ENCODE peak calls at places on chromosomes 16 and 17, in five cellular contexts. One of them, this sample, is unnamed.
A peak's percentile ranks its signal among the peaks of the same experiment; 100 is the strongest.

GRCh38 chr16:53588081-53588648 is 85.2 kb upstream of the AKTIP start:
- DNase-seq in esophagus squamous epithelium: no peak
- DNase-seq in naive thymus-derived CD4-positive, alpha-beta T cell: no peak
- DNase-seq in mammary epithelial cell: no peak
- DNase-seq in cardiac muscle cell: no peak
- DNase-seq in this sample: no peak

GRCh38 chr17:16036261-16036660 is 36.6 kb downstream of the TTC19 start:
- DNase-seq in esophagus squamous epithelium: no peak
- DNase-seq in naive thymus-derived CD4-positive, alpha-beta T cell: no peak
- DNase-seq in mammary epithelial cell: no peak
- DNase-seq in cardiac muscle cell: no peak
- DNase-seq in this sample: no peak

GRCh38 chr16:74793571-74793970 is 19.0 kb upstream of the FA2H start:
- DNase-seq in esophagus squamous epithelium: no peak
- DNase-seq in naive thymus-derived CD4-positive, alpha-beta T cell: no peak
- DNase-seq in mammary epithelial cell: peak; percentile 17
- DNase-seq in cardiac muscle cell: no peak
- DNase-seq in this sample: no peak

GRCh38 chr17:77436481-77436880 is 295.7 kb downstream of the SEC14L1 start:
- DNase-seq in esophagus squamous epithelium: no peak
- DNase-seq in naive thymus-derived CD4-positive, alpha-beta T cell: no peak
- DNase-seq in mammary epithelial cell: no peak
- DNase-seq in cardiac muscle cell: no peak
- DNase-seq in this sample: no peak

GRCh38 chr16:48081656-48082055 is 74.1 kb downstream of the ABCC12 start:
- DNase-seq in esophagus squamous epithelium: no peak
- DNase-seq in naive thymus-derived CD4-positive, alpha-beta T cell: no peak
- DNase-seq in mammary epithelial cell: peak; percentile 90
- DNase-seq in cardiac muscle cell: no peak
- DNase-seq in this sample: no peak

GRCh38 chr16:84278968-84279367 is 15.7 kb upstream of the WFDC1 start:
- DNase-seq in esophagus squamous epithelium: no peak
- DNase-seq in naive thymus-derived CD4-positive, alpha-beta T cell: no peak
- DNase-seq in mammary epithelial cell: no peak
- DNase-seq in cardiac muscle cell: peak; percentile 62
- DNase-seq in this sample: peak; percentile 46

GRCh38 chr17:37791434-37791833 is 46.6 kb upstream of the HNF1B start:
- DNase-seq in esophagus squamous epithelium: no peak
- DNase-seq in naive thymus-derived CD4-positive, alpha-beta T cell: no peak
- DNase-seq in mammary epithelial cell: peak; percentile 4
- DNase-seq in cardiac muscle cell: no peak
- DNase-seq in this sample: no peak

GRCh38 chr17:68296217-68297140 is 5.2 kb downstream of the ARSG start:
- DNase-seq in esophagus squamous epithelium: no peak
- DNase-seq in naive thymus-derived CD4-positive, alpha-beta T cell: peak; percentile 79
- DNase-seq in mammary epithelial cell: no peak
- DNase-seq in cardiac muscle cell: no peak
- DNase-seq in this sample: no peak

GRCh38 chr17:54544239-54544638 is 356.4 kb upstream of the TOM1L1 start:
- DNase-seq in esophagus squamous epithelium: no peak
- DNase-seq in naive thymus-derived CD4-positive, alpha-beta T cell: no peak
- DNase-seq in mammary epithelial cell: no peak
- DNase-seq in cardiac muscle cell: peak; percentile 30
- DNase-seq in this sample: no peak

GRCh38 chr17:4728124-4728523 is 3.1 kb upstream of the MED11 start:
- DNase-seq in esophagus squamous epithelium: no peak
- DNase-seq in naive thymus-derived CD4-positive, alpha-beta T cell: no peak
- DNase-seq in mammary epithelial cell: peak; percentile 31
- DNase-seq in cardiac muscle cell: no peak
- DNase-seq in this sample: no peak

GRCh38 chr17:79201536-79202227 is 127.1 kb downstream of the ENGASE start:
- DNase-seq in esophagus squamous epithelium: no peak
- DNase-seq in naive thymus-derived CD4-positive, alpha-beta T cell: no peak
- DNase-seq in mammary epithelial cell: peak; percentile 23
- DNase-seq in cardiac muscle cell: no peak
- DNase-seq in this sample: no peak

GRCh38 chr16:67150058-67150832 is 553 bp downstream of the B3GNT9 start:
- DNase-seq in esophagus squamous epithelium: no peak
- DNase-seq in naive thymus-derived CD4-positive, alpha-beta T cell: no peak
- DNase-seq in mammary epithelial cell: no peak
- DNase-seq in cardiac muscle cell: peak; percentile 66
- DNase-seq in this sample: no peak

GRCh38 chr16:9151074-9151473 is 59.6 kb downstream of the HAPSTR1 start:
- DNase-seq in esophagus squamous epithelium: no peak
- DNase-seq in naive thymus-derived CD4-positive, alpha-beta T cell: no peak
- DNase-seq in mammary epithelial cell: no peak
- DNase-seq in cardiac muscle cell: no peak
- DNase-seq in this sample: no peak

GRCh38 chr16:80931985-80932720 is 74.5 kb downstream of the CMC2 start:
- DNase-seq in esophagus squamous epithelium: no peak
- DNase-seq in naive thymus-derived CD4-positive, alpha-beta T cell: no peak
- DNase-seq in mammary epithelial cell: peak; percentile 12
- DNase-seq in cardiac muscle cell: peak; percentile 62
- DNase-seq in this sample: peak; percentile 35

GRCh38 chr17:61399131-61400057 is at the start of gene TBX2:
- DNase-seq in esophagus squamous epithelium: no peak
- DNase-seq in naive thymus-derived CD4-positive, alpha-beta T cell: no peak
- DNase-seq in mammary epithelial cell: peak; percentile 63
- DNase-seq in cardiac muscle cell: peak; percentile 94
- DNase-seq in this sample: no peak

GRCh38 chr17:17765921-17766320 is 70.9 kb downstream of the SREBF1 start:
- DNase-seq in esophagus squamous epithelium: no peak
- DNase-seq in naive thymus-derived CD4-positive, alpha-beta T cell: no peak
- DNase-seq in mammary epithelial cell: no peak
- DNase-seq in cardiac muscle cell: no peak
- DNase-seq in this sample: no peak

GRCh38 chr17:17763136-17763535 is 73.7 kb downstream of the SREBF1 start:
- DNase-seq in esophagus squamous epithelium: no peak
- DNase-seq in naive thymus-derived CD4-positive, alpha-beta T cell: no peak
- DNase-seq in mammary epithelial cell: no peak
- DNase-seq in cardiac muscle cell: no peak
- DNase-seq in this sample: no peak

GRCh38 chr17:17761894-17762781 is 74.6 kb downstream of the SREBF1 start:
- DNase-seq in esophagus squamous epithelium: no peak
- DNase-seq in naive thymus-derived CD4-positive, alpha-beta T cell: no peak
- DNase-seq in mammary epithelial cell: no peak
- DNase-seq in cardiac muscle cell: no peak
- DNase-seq in this sample: no peak

GRCh38 chr17:17765359-17765758 is 71.4 kb downstream of the SREBF1 start:
- DNase-seq in esophagus squamous epithelium: no peak
- DNase-seq in naive thymus-derived CD4-positive, alpha-beta T cell: no peak
- DNase-seq in mammary epithelial cell: peak; percentile 31
- DNase-seq in cardiac muscle cell: no peak
- DNase-seq in this sample: no peak

GRCh38 chr17:17763734-17764133 is 73.1 kb downstream of the SREBF1 start:
- DNase-seq in esophagus squamous epithelium: no peak
- DNase-seq in naive thymus-derived CD4-positive, alpha-beta T cell: no peak
- DNase-seq in mammary epithelial cell: no peak
- DNase-seq in cardiac muscle cell: no peak
- DNase-seq in this sample: no peak
- H3K4me1 ChIP-seq in esophagus squamous epithelium: peaks cover 18% of the 10 kb centered on the region
- H3K4me1 ChIP-seq in naive thymus-derived CD4-positive, alpha-beta T cell: no peaks in the 10 kb centered on the region
- H3K4me1 ChIP-seq in mammary epithelial cell: peaks cover 12% of the 10 kb centered on the region
- H3K4me1 ChIP-seq in cardiac muscle cell: peaks cover 37% of the 10 kb centered on the region
- H3K4me1 ChIP-seq in this sample: peaks cover 32% of the 10 kb centered on the region

GRCh38 chr17:19769946-19770652 is 22.0 kb upstream of the ALDH3A1 start:
- DNase-seq in esophagus squamous epithelium: no peak
- DNase-seq in naive thymus-derived CD4-positive, alpha-beta T cell: no peak
- DNase-seq in mammary epithelial cell: no peak
- DNase-seq in cardiac muscle cell: no peak
- DNase-seq in this sample: no peak
- H3K27ac ChIP-seq in esophagus squamous epithelium: no peak overlapping the region
- H3K27ac ChIP-seq in naive thymus-derived CD4-positive, alpha-beta T cell: peak overlapping the region; percentile 70
- H3K27ac ChIP-seq in mammary epithelial cell: no peak overlapping the region
- H3K27ac ChIP-seq in cardiac muscle cell: no peak overlapping the region
- H3K27ac ChIP-seq in this sample: no peak overlapping the region

GRCh38 chr17:50207792-50208567 is 6.5 kb upstream of the COL1A1 start:
- DNase-seq in esophagus squamous epithelium: no peak
- DNase-seq in naive thymus-derived CD4-positive, alpha-beta T cell: no peak
- DNase-seq in mammary epithelial cell: no peak
- DNase-seq in cardiac muscle cell: no peak
- DNase-seq in this sample: no peak

GRCh38 chr17:50209472-50210248 is 8.2 kb upstream of the COL1A1 start:
- DNase-seq in esophagus squamous epithelium: no peak
- DNase-seq in naive thymus-derived CD4-positive, alpha-beta T cell: no peak
- DNase-seq in mammary epithelial cell: no peak
- DNase-seq in cardiac muscle cell: peak; percentile 84
- DNase-seq in this sample: no peak

GRCh38 chr17:50207318-50207717 is 5.9 kb upstream of the COL1A1 start:
- DNase-seq in esophagus squamous epithelium: no peak
- DNase-seq in naive thymus-derived CD4-positive, alpha-beta T cell: no peak
- DNase-seq in mammary epithelial cell: no peak
- DNase-seq in cardiac muscle cell: no peak
- DNase-seq in this sample: no peak

GRCh38 chr17:50209133-50209471 is 7.7 kb upstream of the COL1A1 start:
- DNase-seq in esophagus squamous epithelium: no peak
- DNase-seq in naive thymus-derived CD4-positive, alpha-beta T cell: no peak
- DNase-seq in mammary epithelial cell: no peak
- DNase-seq in cardiac muscle cell: no peak
- DNase-seq in this sample: no peak

GRCh38 chr17:50208611-50209061 is 7.2 kb upstream of the COL1A1 start:
- DNase-seq in esophagus squamous epithelium: no peak
- DNase-seq in naive thymus-derived CD4-positive, alpha-beta T cell: no peak
- DNase-seq in mammary epithelial cell: no peak
- DNase-seq in cardiac muscle cell: no peak
- DNase-seq in this sample: no peak
- H3K4me1 ChIP-seq in esophagus squamous epithelium: peaks cover 15% of the 10 kb centered on the region
- H3K4me1 ChIP-seq in naive thymus-derived CD4-positive, alpha-beta T cell: peaks cover 4% of the 10 kb centered on the region
- H3K4me1 ChIP-seq in mammary epithelial cell: peaks cover 18% of the 10 kb centered on the region
- H3K4me1 ChIP-seq in cardiac muscle cell: peaks cover 50% of the 10 kb centered on the region
- H3K4me1 ChIP-seq in this sample: peaks cover 33% of the 10 kb centered on the region

GRCh38 chr17:41491476-41491875 is 1.8 kb upstream of the KRT36 start:
- DNase-seq in esophagus squamous epithelium: no peak
- DNase-seq in naive thymus-derived CD4-positive, alpha-beta T cell: no peak
- DNase-seq in mammary epithelial cell: no peak
- DNase-seq in cardiac muscle cell: no peak
- DNase-seq in this sample: no peak
- H3K27ac ChIP-seq in esophagus squamous epithelium: no peak overlapping the region
- H3K27ac ChIP-seq in naive thymus-derived CD4-positive, alpha-beta T cell: no peak overlapping the region
- H3K27ac ChIP-seq in mammary epithelial cell: no peak overlapping the region
- H3K27ac ChIP-seq in cardiac muscle cell: no peak overlapping the region
- H3K27ac ChIP-seq in this sample: no peak overlapping the region

DNA sequence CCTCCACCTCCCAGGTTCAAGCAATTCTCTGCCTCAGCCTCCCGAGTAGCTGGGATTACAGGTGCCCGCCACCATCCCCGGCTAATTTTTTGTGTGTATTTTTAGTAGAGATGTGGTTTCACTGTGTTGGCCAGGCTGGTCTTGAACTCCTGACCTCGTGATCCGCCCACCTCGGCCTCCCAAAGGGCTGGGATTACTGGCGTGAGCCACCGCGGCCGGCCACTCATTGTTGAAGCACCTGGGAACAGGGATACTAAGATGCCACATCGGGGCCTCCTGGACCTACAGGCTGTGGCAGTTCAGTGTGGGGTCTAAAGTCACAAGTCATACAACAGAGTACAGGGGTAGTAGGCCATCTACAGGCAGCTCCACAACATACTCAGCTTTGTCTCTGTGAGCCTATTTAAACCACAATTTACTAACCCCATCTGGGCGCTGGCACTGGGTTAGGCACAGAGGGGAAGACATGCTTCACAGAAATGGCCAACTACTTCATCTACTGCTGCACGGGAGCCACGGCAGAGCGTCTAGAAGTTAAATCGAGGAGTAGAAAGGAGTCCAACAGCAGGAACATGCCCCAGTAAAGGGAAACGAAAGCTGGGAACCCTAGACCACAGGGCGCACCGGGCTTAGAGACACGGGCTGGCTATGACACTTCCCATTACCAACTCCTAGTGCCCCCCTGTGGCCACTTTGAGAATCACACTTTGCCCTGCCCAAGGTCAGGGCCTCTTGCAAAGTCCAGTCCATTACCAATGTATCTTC is 4.3 kb downstream of the VAMP2 start:
- DNase-seq in esophagus squamous epithelium: peak; percentile 71
- DNase-seq in naive thymus-derived CD4-positive, alpha-beta T cell: peak; percentile 74
- DNase-seq in mammary epithelial cell: peak; percentile 71
- DNase-seq in cardiac muscle cell: peak; percentile 90
- DNase-seq in this sample: peak; percentile 82
- H3K4me1 ChIP-seq in esophagus squamous epithelium: peaks cover 30% of the 10 kb centered on the region
- H3K4me1 ChIP-seq in naive thymus-derived CD4-positive, alpha-beta T cell: peaks cover 54% of the 10 kb centered on the region
- H3K4me1 ChIP-seq in mammary epithelial cell: peaks cover 36% of the 10 kb centered on the region
- H3K4me1 ChIP-seq in cardiac muscle cell: peaks cover 19% of the 10 kb centered on the region
- H3K4me1 ChIP-seq in this sample: peaks cover 29% of the 10 kb centered on the region

DNA sequence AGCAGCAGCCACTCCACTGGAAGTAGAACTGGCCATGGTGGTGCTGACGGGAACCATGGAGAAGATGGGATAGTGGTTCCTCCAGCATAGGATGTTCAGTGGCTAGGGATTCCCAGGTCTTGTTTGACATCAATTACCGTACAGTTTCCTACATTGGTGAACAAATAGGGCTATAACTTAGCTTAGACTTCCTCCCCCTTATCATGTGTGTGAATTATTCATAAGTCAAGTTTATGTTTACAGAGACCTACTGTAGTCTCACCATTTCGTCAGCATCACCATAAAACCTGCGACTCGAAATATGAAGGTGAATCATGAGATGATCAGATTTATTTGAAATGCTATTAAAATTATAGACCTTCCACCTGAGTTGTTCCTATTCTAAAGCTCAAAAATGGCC is 1.2 kb downstream of the KRTAP2-3 start:
- DNase-seq in esophagus squamous epithelium: no peak
- DNase-seq in naive thymus-derived CD4-positive, alpha-beta T cell: no peak
- DNase-seq in mammary epithelial cell: no peak
- DNase-seq in cardiac muscle cell: no peak
- DNase-seq in this sample: no peak
- H3K27ac ChIP-seq in esophagus squamous epithelium: no peak overlapping the region
- H3K27ac ChIP-seq in naive thymus-derived CD4-positive, alpha-beta T cell: no peak overlapping the region
- H3K27ac ChIP-seq in mammary epithelial cell: no peak overlapping the region
- H3K27ac ChIP-seq in cardiac muscle cell: no peak overlapping the region
- H3K27ac ChIP-seq in this sample: no peak overlapping the region